ENCODE peak calls at places on chromosomes 7 and 10, in six cellular contexts. S is skeletal muscle cell, H is NB4, P is dorsolateral prefrontal cortex, Q is gastrocnemius medialis, I is heart right ventricle. J is an unnamed sample.

GRCh38 chr7:5429857-5430611 is 6.4 kb upstream of the TNRC18 start:
- DNase-seq in S (no peak), H (no peak), P (no peak), Q (no peak), I (no peak), J (no peak)

GRCh38 chr7:36663481-36663880 is 60.8 kb downstream of the AOAH start:
- DNase-seq in S (no peak), H (no peak), P (no peak), Q (no peak), I (no peak), J (no peak)

GRCh38 chr7:12895296-12895695 is 207.9 kb downstream of the ARL4A start:
- DNase-seq in S (no peak), H (no peak), P (no peak), Q (no peak), I (no peak), J (no peak)

GRCh38 chr10:52539463-52539862 is 225.4 kb downstream of the DKK1 start:
- DNase-seq in S (no peak), H (no peak), P (no peak), Q (no peak), I (no peak), J (no peak)

GRCh38 chr10:15385552-15386455 is 14.7 kb upstream of the FAM171A1 start:
- DNase-seq in S (no peak), H (no peak), P (no peak), Q (no peak), I (no peak), J (no peak)

GRCh38 chr10:102119417-102120141 is 589 bp downstream of the LDB1 start:
- DNase-seq in S (no peak), H (peak), P (no peak), Q (peak), I (peak), J (peak)

GRCh38 chr10:6384031-6384430 is 181.3 kb downstream of the PFKFB3 start:
- DNase-seq in S (no peak), H (no peak), P (no peak), Q (no peak), I (no peak), J (no peak)

GRCh38 chr10:70549351-70549961 is 53.1 kb downstream of the PRF1 start:
- DNase-seq in S (no peak), H (no peak), P (no peak), Q (no peak), I (no peak), J (no peak)

GRCh38 chr10:102196893-102197292 is 29.2 kb upstream of the ELOVL3 start:
- DNase-seq in S (no peak), H (no peak), P (no peak), Q (no peak), I (no peak), J (no peak)

GRCh38 chr7:36784991-36785940 is 61.0 kb upstream of the AOAH start:
- DNase-seq in S (no peak), H (peak), P (no peak), Q (peak), I (peak), J (peak)

GRCh38 chr10:80046629-80047441 is 31.6 kb upstream of the TMEM254 start:
- DNase-seq in S (peak), H (peak), P (peak), Q (peak), I (peak), J (peak)

GRCh38 chr10:21525367-21526183 is at the start of gene SKIDA1:
- DNase-seq in S (peak), H (peak), P (peak), Q (peak), I (peak), J (peak)

GRCh38 chr7:21651697-21652096 is 108.9 kb downstream of the DNAH11 start:
- DNase-seq in S (no peak), H (no peak), P (no peak), Q (no peak), I (no peak), J (no peak)

GRCh38 chr7:3943265-3943664 is 642.2 kb downstream of the SDK1 start:
- DNase-seq in S (no peak), H (no peak), P (no peak), Q (no peak), I (no peak), J (no peak)

GRCh38 chr7:96332325-96332724 is 10.4 kb upstream of the SLC25A13 start:
- DNase-seq in S (no peak), H (no peak), P (no peak), Q (no peak), I (no peak), J (no peak)

GRCh38 chr7:114416089-114416990 is 1.7 kb downstream of the FOXP2 start:
- DNase-seq in S (no peak), H (no peak), P (no peak), Q (no peak), I (no peak), J (no peak)

GRCh38 chr7:64892116-64892515 is 11.0 kb upstream of the ZNF273 start:
- DNase-seq in S (no peak), H (no peak), P (no peak), Q (no peak), I (no peak), J (no peak)

GRCh38 chr7:2940466-2940865 is 96.4 kb upstream of the GNA12 start:
- DNase-seq in S (no peak), H (no peak), P (no peak), Q (no peak), I (no peak), J (no peak)

GRCh38 chr7:126589068-126589684 is 663.6 kb downstream of the GRM8 start:
- DNase-seq in S (no peak), H (peak), P (no peak), Q (no peak), I (no peak), J (no peak)

GRCh38 chr10:3935933-3936359 is 150.9 kb upstream of the KLF6 start:
- DNase-seq in S (no peak), H (no peak), P (no peak), Q (no peak), I (no peak), J (no peak)

GRCh38 chr7:109009636-109010035 is 440.0 kb downstream of the DNAJB9 start:
- DNase-seq in S (no peak), H (no peak), P (no peak), Q (no peak), I (no peak), J (no peak)

GRCh38 chr10:42981358-42982236 is 95.3 kb upstream of the RET start:
- DNase-seq in S (no peak), H (no peak), P (peak), Q (no peak), I (no peak), J (peak)

GRCh38 chr10:125788156-125789034 is 12.8 kb upstream of the MMP21 start:
- DNase-seq in S (no peak), H (no peak), P (no peak), Q (no peak), I (no peak), J (no peak)

GRCh38 chr10:120186506-120186905 is 270.5 kb upstream of the PLPP4 start:
- DNase-seq in S (no peak), H (no peak), P (no peak), Q (no peak), I (no peak), J (no peak)

GRCh38 chr7:105487559-105488218 is 34.4 kb downstream of the PUS7 start:
- DNase-seq in S (peak), H (peak), P (no peak), Q (no peak), I (peak), J (no peak)

GRCh38 chr10:20596065-20596760 is 300.9 kb downstream of the NEBL start:
- DNase-seq in S (peak), H (no peak), P (no peak), Q (no peak), I (no peak), J (no peak)

GRCh38 chr7:130065500-130066152 is 4.7 kb upstream of the KLHDC10 start:
- DNase-seq in S (no peak), H (no peak), P (no peak), Q (no peak), I (no peak), J (no peak)

GRCh38 chr7:32152576-32152975 is 82.4 kb upstream of the PDE1C start:
- DNase-seq in S (no peak), H (no peak), P (no peak), Q (no peak), I (no peak), J (no peak)

GRCh38 chr7:150385240-150385830 is 6.2 kb downstream of the ZNF775 start:
- DNase-seq in S (no peak), H (peak), P (no peak), Q (peak), I (no peak), J (peak)

GRCh38 chr7:16999541-17000266 is 117.9 kb upstream of the AGR3 start:
- DNase-seq in S (no peak), H (peak), P (no peak), Q (no peak), I (no peak), J (no peak)

GRCh38 chr10:25642736-25643135 is 291.3 kb upstream of the MYO3A start:
- DNase-seq in S (no peak), H (no peak), P (no peak), Q (no peak), I (no peak), J (no peak)

DNA sequence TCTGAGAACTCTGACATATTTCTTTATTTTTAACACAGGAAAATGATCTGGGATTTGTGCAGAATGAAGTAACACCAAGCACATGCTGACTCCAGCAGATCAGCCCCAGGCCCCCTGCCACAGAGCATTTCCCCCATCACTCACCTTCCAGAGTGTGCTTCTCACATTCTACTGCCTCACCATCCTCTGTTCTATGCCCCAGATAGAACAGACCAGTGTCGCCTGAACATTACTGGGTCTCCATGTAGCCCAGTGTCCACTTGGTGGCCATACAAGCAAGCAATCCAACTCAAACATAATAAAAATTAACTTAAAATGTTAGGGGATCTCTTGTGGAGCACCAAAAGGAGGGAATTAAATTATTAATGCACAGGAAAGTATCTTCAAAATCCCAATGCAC is 58.8 kb downstream of the SORBS1 start:
- DNase-seq in S (no peak), H (no peak), P (no peak), Q (no peak), I (no peak), J (no peak)
- H3K4me3 ChIP-seq in S (no peak), H (no peak), P (no peak), Q (no peak), I (no peak), J (no peak)

GRCh38 chr10:103780242-103781149 is 74.9 kb downstream of the SH3PXD2A start:
- DNase-seq in S (no peak), H (no peak), P (no peak), Q (no peak), I (no peak), J (no peak)
- H3K4me3 ChIP-seq in S (no peak), H (no peak), P (no peak), Q (no peak), I (no peak), J (no peak)

DNA sequence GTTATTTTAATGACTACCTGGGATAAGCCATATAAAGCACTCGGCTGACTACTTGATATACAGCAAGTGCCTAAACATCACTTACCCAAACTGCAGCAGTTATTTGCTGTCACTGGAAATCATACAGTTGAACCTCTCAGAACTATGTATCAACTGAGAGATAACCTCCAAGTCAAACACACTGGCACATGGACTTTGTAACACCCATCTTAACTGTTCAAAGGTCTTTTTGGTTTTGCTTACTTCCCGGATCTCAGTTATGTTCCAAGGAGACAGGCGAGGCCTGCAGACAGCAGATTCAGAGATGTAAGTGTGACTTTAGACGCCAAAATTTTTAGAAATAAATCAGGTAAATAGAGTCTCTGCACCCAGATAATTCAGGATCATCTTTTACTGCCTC is 34.6 kb upstream of the DAGLB start:
- DNase-seq in S (no peak), H (no peak), P (no peak), Q (no peak), I (no peak), J (no peak)
- H3K4me3 ChIP-seq in S (peak), H (peak), P (peak), Q (peak), I (peak), J (peak)

DNA sequence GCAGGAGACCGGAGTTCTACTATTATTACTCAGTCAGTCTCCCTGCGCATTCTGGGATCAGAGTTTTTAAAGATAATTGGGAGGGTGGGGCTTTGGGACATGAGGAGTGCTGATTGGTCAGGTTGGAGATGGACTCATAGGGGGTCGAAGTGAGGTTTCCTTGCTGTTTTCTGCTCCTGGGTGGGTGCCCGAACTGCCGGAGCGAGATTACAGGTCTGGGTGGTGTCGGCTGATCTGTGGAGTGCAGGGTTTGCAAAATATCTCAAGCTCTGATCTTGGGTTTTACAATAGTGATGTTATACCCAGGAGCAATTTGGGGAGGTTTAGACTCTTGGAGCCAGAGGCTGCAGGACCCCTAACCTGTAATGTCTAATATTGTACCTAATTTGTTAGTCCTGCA is 3.9 kb upstream of the LRRC27 start:
- DNase-seq in S (no peak), H (no peak), P (no peak), Q (no peak), I (no peak), J (peak)
- H3K4me3 ChIP-seq in S (no peak), H (no peak), P (no peak), Q (no peak), I (no peak), J (no peak)